ENCODE peak calls at places on chromosomes 11 and 22, in nine cellular contexts. One of them, this sample, is unnamed. For H3K27me3, the result is how much of the 10 kb centered on the place peaks cover.

GRCh38 chr11:69377029-69377952 is 83.3 kb downstream of the MYEOV start:
- DNase-seq in HL-60: no peak
- DNase-seq in GM23248: peak
- DNase-seq in CD4-positive, alpha-beta T cell: no peak
- DNase-seq in dorsolateral prefrontal cortex: no peak
- DNase-seq in CD8-positive, alpha-beta T cell: no peak
- DNase-seq in left lung: peak
- DNase-seq in astrocyte: no peak
- DNase-seq in pancreas: no peak
- DNase-seq in this sample: no peak

GRCh38 chr11:131616456-131616855 is 246.0 kb downstream of the NTM start:
- DNase-seq in HL-60: no peak
- DNase-seq in CD4-positive, alpha-beta T cell: no peak
- DNase-seq in astrocyte: no peak
- DNase-seq in left lung: no peak
- DNase-seq in CD8-positive, alpha-beta T cell: no peak
- DNase-seq in pancreas: no peak
- DNase-seq in dorsolateral prefrontal cortex: no peak
- DNase-seq in GM23248: no peak
- DNase-seq in this sample: no peak

GRCh38 chr22:44795701-44796630 is 43.6 kb downstream of the ARHGAP8 start:
- DNase-seq in left lung: peak
- DNase-seq in dorsolateral prefrontal cortex: no peak
- DNase-seq in pancreas: no peak
- DNase-seq in astrocyte: no peak
- DNase-seq in CD4-positive, alpha-beta T cell: no peak
- DNase-seq in GM23248: no peak
- DNase-seq in HL-60: no peak
- DNase-seq in CD8-positive, alpha-beta T cell: no peak
- DNase-seq in this sample: no peak

GRCh38 chr22:17271711-17272451 is 52.6 kb upstream of the ADA2 start:
- DNase-seq in HL-60: no peak
- DNase-seq in pancreas: no peak
- DNase-seq in dorsolateral prefrontal cortex: no peak
- DNase-seq in left lung: no peak
- DNase-seq in CD4-positive, alpha-beta T cell: no peak
- DNase-seq in GM23248: no peak
- DNase-seq in astrocyte: no peak
- DNase-seq in CD8-positive, alpha-beta T cell: no peak
- DNase-seq in this sample: no peak

GRCh38 chr22:45671783-45672563 is at the start of gene ATXN10:
- DNase-seq in pancreas: peak
- DNase-seq in astrocyte: peak
- DNase-seq in HL-60: peak
- DNase-seq in left lung: peak
- DNase-seq in CD8-positive, alpha-beta T cell: peak
- DNase-seq in GM23248: peak
- DNase-seq in CD4-positive, alpha-beta T cell: peak
- DNase-seq in dorsolateral prefrontal cortex: peak
- DNase-seq in this sample: peak

GRCh38 chr11:8206251-8207079 is 37.6 kb upstream of the RIC3 start:
- DNase-seq in left lung: no peak
- DNase-seq in CD8-positive, alpha-beta T cell: no peak
- DNase-seq in CD4-positive, alpha-beta T cell: no peak
- DNase-seq in pancreas: peak
- DNase-seq in GM23248: no peak
- DNase-seq in dorsolateral prefrontal cortex: peak
- DNase-seq in astrocyte: peak
- DNase-seq in HL-60: peak
- DNase-seq in this sample: no peak

GRCh38 chr22:34105461-34106062 is 185.3 kb upstream of the LARGE1 start:
- DNase-seq in dorsolateral prefrontal cortex: peak
- DNase-seq in astrocyte: no peak
- DNase-seq in CD4-positive, alpha-beta T cell: no peak
- DNase-seq in GM23248: peak
- DNase-seq in left lung: no peak
- DNase-seq in CD8-positive, alpha-beta T cell: peak
- DNase-seq in pancreas: peak
- DNase-seq in HL-60: peak
- DNase-seq in this sample: no peak

GRCh38 chr11:35009191-35009940 is 92.9 kb downstream of the PDHX start:
- DNase-seq in HL-60: no peak
- DNase-seq in dorsolateral prefrontal cortex: no peak
- DNase-seq in astrocyte: peak
- DNase-seq in pancreas: peak
- DNase-seq in GM23248: peak
- DNase-seq in CD4-positive, alpha-beta T cell: no peak
- DNase-seq in CD8-positive, alpha-beta T cell: no peak
- DNase-seq in left lung: no peak
- DNase-seq in this sample: no peak

GRCh38 chr22:25057013-25057881 is 104.7 kb downstream of the KIAA1671 start:
- DNase-seq in astrocyte: no peak
- DNase-seq in dorsolateral prefrontal cortex: peak
- DNase-seq in left lung: peak
- DNase-seq in CD8-positive, alpha-beta T cell: peak
- DNase-seq in HL-60: peak
- DNase-seq in GM23248: peak
- DNase-seq in pancreas: peak
- DNase-seq in CD4-positive, alpha-beta T cell: peak
- DNase-seq in this sample: peak

GRCh38 chr11:64762916-64763803 is 3.4 kb upstream of the PYGM start:
- DNase-seq in CD8-positive, alpha-beta T cell: peak
- DNase-seq in astrocyte: peak
- DNase-seq in CD4-positive, alpha-beta T cell: peak
- DNase-seq in dorsolateral prefrontal cortex: peak
- DNase-seq in HL-60: peak
- DNase-seq in GM23248: peak
- DNase-seq in pancreas: no peak
- DNase-seq in left lung: peak
- DNase-seq in this sample: peak

GRCh38 chr11:62193954-62194353 is 3.9 kb downstream of the SCGB1D1 start:
- DNase-seq in GM23248: peak
- DNase-seq in astrocyte: no peak
- DNase-seq in HL-60: no peak
- DNase-seq in pancreas: no peak
- DNase-seq in CD8-positive, alpha-beta T cell: no peak
- DNase-seq in dorsolateral prefrontal cortex: no peak
- DNase-seq in CD4-positive, alpha-beta T cell: no peak
- DNase-seq in left lung: no peak
- DNase-seq in this sample: no peak

GRCh38 chr11:114120606-114121005 is 61.1 kb downstream of the ZBTB16 start:
- DNase-seq in GM23248: no peak
- DNase-seq in CD4-positive, alpha-beta T cell: no peak
- DNase-seq in astrocyte: no peak
- DNase-seq in dorsolateral prefrontal cortex: no peak
- DNase-seq in CD8-positive, alpha-beta T cell: no peak
- DNase-seq in pancreas: no peak
- DNase-seq in HL-60: no peak
- DNase-seq in left lung: no peak
- DNase-seq in this sample: no peak

GRCh38 chr22:44425356-44425755 is 72.7 kb downstream of the RTL6 start:
- DNase-seq in GM23248: no peak
- DNase-seq in CD8-positive, alpha-beta T cell: no peak
- DNase-seq in CD4-positive, alpha-beta T cell: no peak
- DNase-seq in pancreas: no peak
- DNase-seq in dorsolateral prefrontal cortex: peak
- DNase-seq in astrocyte: no peak
- DNase-seq in HL-60: no peak
- DNase-seq in left lung: no peak
- DNase-seq in this sample: no peak

GRCh38 chr22:37044634-37045625 is 6.6 kb upstream of the KCTD17 start:
- DNase-seq in pancreas: no peak
- DNase-seq in CD4-positive, alpha-beta T cell: no peak
- DNase-seq in CD8-positive, alpha-beta T cell: no peak
- DNase-seq in astrocyte: no peak
- DNase-seq in HL-60: no peak
- DNase-seq in left lung: no peak
- DNase-seq in dorsolateral prefrontal cortex: no peak
- DNase-seq in GM23248: no peak
- DNase-seq in this sample: no peak

GRCh38 chr22:37234736-37235711 is 9.0 kb downstream of the RAC2 start:
- DNase-seq in left lung: peak
- DNase-seq in GM23248: no peak
- DNase-seq in HL-60: no peak
- DNase-seq in CD8-positive, alpha-beta T cell: no peak
- DNase-seq in CD4-positive, alpha-beta T cell: no peak
- DNase-seq in astrocyte: no peak
- DNase-seq in dorsolateral prefrontal cortex: no peak
- DNase-seq in pancreas: no peak
- DNase-seq in this sample: no peak

GRCh38 chr22:40204331-40205116 is 26.8 kb downstream of the TNRC6B start:
- DNase-seq in HL-60: no peak
- DNase-seq in astrocyte: peak
- DNase-seq in GM23248: peak
- DNase-seq in dorsolateral prefrontal cortex: no peak
- DNase-seq in CD4-positive, alpha-beta T cell: no peak
- DNase-seq in CD8-positive, alpha-beta T cell: no peak
- DNase-seq in left lung: no peak
- DNase-seq in pancreas: no peak
- DNase-seq in this sample: peak

GRCh38 chr11:119339581-119340334 is 925 bp downstream of the C1QTNF5 start:
- DNase-seq in left lung: peak
- DNase-seq in CD8-positive, alpha-beta T cell: peak
- DNase-seq in dorsolateral prefrontal cortex: no peak
- DNase-seq in HL-60: no peak
- DNase-seq in CD4-positive, alpha-beta T cell: no peak
- DNase-seq in pancreas: peak
- DNase-seq in astrocyte: no peak
- DNase-seq in GM23248: peak
- DNase-seq in this sample: no peak

GRCh38 chr11:66600219-66600923 is 7.4 kb downstream of the CCS start:
- DNase-seq in HL-60: peak
- DNase-seq in pancreas: no peak
- DNase-seq in GM23248: no peak
- DNase-seq in CD4-positive, alpha-beta T cell: no peak
- DNase-seq in astrocyte: no peak
- DNase-seq in dorsolateral prefrontal cortex: no peak
- DNase-seq in left lung: peak
- DNase-seq in CD8-positive, alpha-beta T cell: no peak
- DNase-seq in this sample: no peak

GRCh38 chr11:11076276-11076675 is 218.4 kb upstream of the ZBED5 start:
- DNase-seq in astrocyte: no peak
- DNase-seq in CD8-positive, alpha-beta T cell: no peak
- DNase-seq in HL-60: no peak
- DNase-seq in dorsolateral prefrontal cortex: no peak
- DNase-seq in CD4-positive, alpha-beta T cell: no peak
- DNase-seq in left lung: no peak
- DNase-seq in GM23248: no peak
- DNase-seq in pancreas: no peak
- DNase-seq in this sample: no peak
- H3K27me3 ChIP-seq in astrocyte: under half
- H3K27me3 ChIP-seq in CD8-positive, alpha-beta T cell: under half
- H3K27me3 ChIP-seq in HL-60: under half
- H3K27me3 ChIP-seq in dorsolateral prefrontal cortex: under half
- H3K27me3 ChIP-seq in CD4-positive, alpha-beta T cell: under half
- H3K27me3 ChIP-seq in left lung: under half
- H3K27me3 ChIP-seq in GM23248: half or more
- H3K27me3 ChIP-seq in pancreas: under half
- H3K27me3 ChIP-seq in this sample: under half

DNA sequence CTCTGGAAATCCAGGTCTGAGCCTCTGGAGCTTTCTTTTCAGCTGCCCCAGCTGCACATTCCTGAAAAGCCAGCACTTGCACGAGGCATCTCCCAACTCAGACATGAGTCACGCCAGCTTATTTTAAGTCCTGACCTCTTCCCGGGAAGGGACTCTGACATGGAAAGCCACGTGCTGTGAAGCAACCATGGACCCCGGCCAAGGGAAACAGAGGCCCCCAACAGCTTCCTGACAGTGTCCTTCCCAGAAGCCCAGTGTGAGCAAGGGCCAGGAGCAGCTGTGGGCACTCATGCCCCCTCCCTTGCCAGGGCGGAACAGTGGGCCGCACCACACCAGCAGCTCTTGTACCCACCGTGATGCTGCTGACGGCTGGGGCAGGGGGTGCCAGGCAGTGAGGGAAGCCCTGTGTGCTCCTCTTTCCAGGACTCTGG is 118.8 kb upstream of the CADM1 start:
- DNase-seq in pancreas: peak
- DNase-seq in GM23248: peak
- DNase-seq in HL-60: no peak
- DNase-seq in CD4-positive, alpha-beta T cell: no peak
- DNase-seq in astrocyte: peak
- DNase-seq in left lung: peak
- DNase-seq in CD8-positive, alpha-beta T cell: no peak
- DNase-seq in dorsolateral prefrontal cortex: peak
- DNase-seq in this sample: peak
- H3K27ac ChIP-seq in pancreas: no peak
- H3K27ac ChIP-seq in GM23248: no peak
- H3K27ac ChIP-seq in HL-60: no peak
- H3K27ac ChIP-seq in CD4-positive, alpha-beta T cell: no peak
- H3K27ac ChIP-seq in astrocyte: peak
- H3K27ac ChIP-seq in left lung: no peak
- H3K27ac ChIP-seq in CD8-positive, alpha-beta T cell: no peak
- H3K27ac ChIP-seq in dorsolateral prefrontal cortex: no peak
- H3K27ac ChIP-seq in this sample: no peak

GRCh38 chr11:75165721-75166120 is 14.8 kb downstream of the SLCO2B1 start:
- DNase-seq in CD4-positive, alpha-beta T cell: no peak
- DNase-seq in CD8-positive, alpha-beta T cell: no peak
- DNase-seq in pancreas: no peak
- DNase-seq in left lung: no peak
- DNase-seq in HL-60: no peak
- DNase-seq in dorsolateral prefrontal cortex: no peak
- DNase-seq in GM23248: no peak
- DNase-seq in astrocyte: no peak
- DNase-seq in this sample: no peak
- H3K27me3 ChIP-seq in CD4-positive, alpha-beta T cell: under half
- H3K27me3 ChIP-seq in CD8-positive, alpha-beta T cell: under half
- H3K27me3 ChIP-seq in pancreas: under half
- H3K27me3 ChIP-seq in left lung: under half
- H3K27me3 ChIP-seq in HL-60: under half
- H3K27me3 ChIP-seq in dorsolateral prefrontal cortex: under half
- H3K27me3 ChIP-seq in GM23248: under half
- H3K27me3 ChIP-seq in astrocyte: under half
- H3K27me3 ChIP-seq in this sample: under half

DNA sequence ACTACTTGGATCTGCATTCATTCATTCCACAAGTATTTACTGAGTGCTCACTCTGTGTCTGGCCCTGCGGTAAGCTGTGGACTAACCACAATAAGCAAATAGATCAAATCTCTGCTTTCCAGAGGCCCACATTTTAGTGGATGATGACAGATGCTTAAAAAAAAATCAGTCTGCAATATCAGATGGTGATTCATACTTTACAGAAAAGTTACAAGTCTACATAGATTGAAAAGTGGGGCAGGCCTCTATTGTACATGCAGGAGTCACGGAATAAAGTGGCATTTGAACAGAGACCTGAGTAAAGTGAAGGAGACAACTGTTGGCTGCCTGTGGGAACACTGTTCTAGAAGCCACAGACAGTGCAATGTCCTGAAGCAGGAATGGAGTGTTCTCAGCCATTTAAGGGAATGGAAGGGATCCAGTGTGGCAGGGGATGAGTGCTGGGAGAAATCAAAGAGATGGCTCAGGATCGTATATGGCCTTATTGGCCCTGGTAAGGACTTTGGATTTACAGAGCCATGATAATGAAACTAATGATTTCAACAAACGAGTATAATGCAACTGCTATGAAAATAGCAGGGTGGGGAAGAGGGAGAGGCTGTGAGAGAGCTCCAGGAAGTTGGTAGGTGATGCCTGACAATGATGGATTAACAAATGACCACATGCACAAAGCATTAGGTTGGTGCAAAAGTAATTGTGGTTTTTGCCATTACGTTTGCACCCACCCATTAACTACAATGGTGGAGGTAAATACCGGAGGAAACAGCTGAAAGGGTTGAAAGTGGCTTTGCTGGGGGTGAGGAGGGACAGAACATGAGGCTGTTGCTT is 31.1 kb downstream of the TMEM45B start:
- DNase-seq in left lung: no peak
- DNase-seq in GM23248: peak
- DNase-seq in astrocyte: peak
- DNase-seq in CD8-positive, alpha-beta T cell: no peak
- DNase-seq in dorsolateral prefrontal cortex: no peak
- DNase-seq in CD4-positive, alpha-beta T cell: peak
- DNase-seq in HL-60: no peak
- DNase-seq in pancreas: no peak
- DNase-seq in this sample: peak
- H3K27ac ChIP-seq in left lung: peak
- H3K27ac ChIP-seq in GM23248: no peak
- H3K27ac ChIP-seq in astrocyte: peak
- H3K27ac ChIP-seq in CD8-positive, alpha-beta T cell: no peak
- H3K27ac ChIP-seq in dorsolateral prefrontal cortex: no peak
- H3K27ac ChIP-seq in CD4-positive, alpha-beta T cell: no peak
- H3K27ac ChIP-seq in HL-60: no peak
- H3K27ac ChIP-seq in pancreas: peak
- H3K27ac ChIP-seq in this sample: no peak